ENCODE peak calls at places on chromosomes 4 and X, in five cellular contexts. U, W, C, P and Y are unnamed samples. For H3K4me1, the result is how much of the 10 kb centered on the place peaks cover.

GRCh38 chrX:9957743-9958142 is 9.4 kb upstream of the CLDN34 start:
- DNase-seq in U (no peak), W (peak), C (no peak), P (no peak), Y (no peak)

GRCh38 chrX:109472939-109473713 is 8.8 kb downstream of the GUCY2F start:
- DNase-seq in U (peak), W (peak), C (peak), P (no peak), Y (peak)

GRCh38 chr4:110959041-110959643 is 336.3 kb upstream of the PITX2 start:
- DNase-seq in U (no peak), W (no peak), C (no peak), P (no peak), Y (peak)

GRCh38 chr4:6984611-6985115 is 58.5 kb upstream of the TADA2B start:
- DNase-seq in U (no peak), W (no peak), C (no peak), P (no peak), Y (no peak)

GRCh38 chr4:163495900-163496299 is 1.4 kb downstream of the TMA16 start:
- DNase-seq in U (no peak), W (no peak), C (no peak), P (no peak), Y (peak)

GRCh38 chr4:27702710-27703431 is 842.2 kb downstream of the STIM2 start:
- DNase-seq in U (no peak), W (peak), C (peak), P (no peak), Y (peak)

GRCh38 chr4:170256807-170257206 is 167.1 kb upstream of the AADAT start:
- DNase-seq in U (no peak), W (no peak), C (no peak), P (no peak), Y (no peak)

GRCh38 chr4:140243345-140243753 is 89.4 kb upstream of the MAML3 start:
- DNase-seq in U (no peak), W (peak), C (no peak), P (no peak), Y (peak)

GRCh38 chr4:23135792-23136645 is 443.3 kb downstream of the GBA3 start:
- DNase-seq in U (peak), W (peak), C (peak), P (peak), Y (peak)

GRCh38 chr4:4461850-4462249 is 74.9 kb downstream of the NSG1 start:
- DNase-seq in U (no peak), W (no peak), C (no peak), P (no peak), Y (no peak)

GRCh38 chr4:125736057-125736456 is 421.3 kb downstream of the FAT4 start:
- DNase-seq in U (no peak), W (peak), C (peak), P (no peak), Y (peak)

GRCh38 chr4:8639777-8640720 is 47.5 kb downstream of the CPZ start:
- DNase-seq in U (no peak), W (no peak), C (no peak), P (no peak), Y (no peak)

GRCh38 chrX:74383611-74384010 is 37.7 kb upstream of the SLC16A2 start:
- DNase-seq in U (no peak), W (peak), C (peak), P (no peak), Y (peak)

GRCh38 chrX:48508400-48509244 is at the start of gene PORCN:
- DNase-seq in U (peak), W (peak), C (peak), P (no peak), Y (peak)

GRCh38 chrX:153378607-153379006 is 22.5 kb downstream of the PNMA6E start:
- DNase-seq in U (no peak), W (no peak), C (no peak), P (no peak), Y (no peak)

GRCh38 chr4:95409127-95409526 is 139.6 kb downstream of the UNC5C start:
- DNase-seq in U (no peak), W (peak), C (no peak), P (no peak), Y (no peak)

GRCh38 chrX:17496407-17496806 is 121.4 kb downstream of the NHS start:
- DNase-seq in U (no peak), W (peak), C (no peak), P (no peak), Y (no peak)

GRCh38 chrX:120310861-120311631 is at the start of gene TMEM255A:
- DNase-seq in U (no peak), W (no peak), C (peak), P (no peak), Y (peak)

GRCh38 chr4:30716671-30717207 is 3.4 kb upstream of the PCDH7 start:
- DNase-seq in U (no peak), W (peak), C (peak), P (no peak), Y (no peak)

GRCh38 chrX:70012756-70013155 is 37.0 kb downstream of the AWAT2 start:
- DNase-seq in U (no peak), W (no peak), C (no peak), P (no peak), Y (no peak)

GRCh38 chr4:74975082-74975481 is 42.2 kb downstream of the PARM1 start:
- DNase-seq in U (no peak), W (no peak), C (no peak), P (no peak), Y (no peak)

GRCh38 chrX:118724775-118725174 is 2.6 kb upstream of the IL13RA1 start:
- DNase-seq in U (peak), W (peak), C (no peak), P (no peak), Y (no peak)

GRCh38 chrX:48945517-48946348 is 11.7 kb downstream of the OTUD5 start:
- DNase-seq in U (peak), W (peak), C (peak), P (no peak), Y (peak)

GRCh38 chrX:2484721-2485459 is 15.9 kb downstream of the DHRSX start:
- DNase-seq in U (no peak), W (no peak), C (peak), P (no peak), Y (no peak)

GRCh38 chr4:162959056-162959455 is 207.6 kb downstream of the NAF1 start:
- DNase-seq in U (no peak), W (peak), C (peak), P (no peak), Y (peak)

GRCh38 chr4:33340168-33340567 is 2620.0 kb downstream of the PCDH7 start:
- DNase-seq in U (no peak), W (peak), C (no peak), P (no peak), Y (no peak)

GRCh38 chrX:153501530-153501929 is 6.8 kb downstream of the BGN start:
- DNase-seq in U (no peak), W (no peak), C (no peak), P (no peak), Y (no peak)

DNA sequence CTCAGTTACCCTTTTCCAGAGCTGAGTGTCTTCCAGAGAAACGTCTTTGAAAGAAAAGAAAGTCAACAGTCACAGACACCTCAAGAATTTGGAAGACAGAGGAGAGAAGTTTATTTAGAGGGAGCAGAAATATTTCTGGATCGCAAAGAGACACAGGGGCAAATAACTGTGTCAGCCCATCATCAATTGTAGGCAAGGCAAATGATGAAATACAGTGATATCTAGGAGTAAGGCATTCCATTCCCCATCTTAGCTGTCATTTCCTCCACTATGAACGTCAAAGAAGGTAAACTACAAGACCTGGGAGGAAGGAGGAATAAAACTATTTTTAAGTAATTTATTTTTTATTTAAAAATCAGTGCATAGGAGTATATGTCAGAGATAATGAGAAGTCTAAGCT is 2.0 kb downstream of the NOX1 start:
- DNase-seq in U (no peak), W (no peak), C (no peak), P (no peak), Y (no peak)
- H3K4me3 ChIP-seq in U (no peak), W (no peak), C (no peak), P (no peak), Y (no peak)

GRCh38 chrX:71540801-71541545 is 8.1 kb downstream of the OGT start:
- DNase-seq in U (no peak), W (no peak), C (no peak), P (no peak), Y (no peak)
- H3K4me1 ChIP-seq in U (under half), W (half or more), C (under half), P (under half), Y (under half)

DNA sequence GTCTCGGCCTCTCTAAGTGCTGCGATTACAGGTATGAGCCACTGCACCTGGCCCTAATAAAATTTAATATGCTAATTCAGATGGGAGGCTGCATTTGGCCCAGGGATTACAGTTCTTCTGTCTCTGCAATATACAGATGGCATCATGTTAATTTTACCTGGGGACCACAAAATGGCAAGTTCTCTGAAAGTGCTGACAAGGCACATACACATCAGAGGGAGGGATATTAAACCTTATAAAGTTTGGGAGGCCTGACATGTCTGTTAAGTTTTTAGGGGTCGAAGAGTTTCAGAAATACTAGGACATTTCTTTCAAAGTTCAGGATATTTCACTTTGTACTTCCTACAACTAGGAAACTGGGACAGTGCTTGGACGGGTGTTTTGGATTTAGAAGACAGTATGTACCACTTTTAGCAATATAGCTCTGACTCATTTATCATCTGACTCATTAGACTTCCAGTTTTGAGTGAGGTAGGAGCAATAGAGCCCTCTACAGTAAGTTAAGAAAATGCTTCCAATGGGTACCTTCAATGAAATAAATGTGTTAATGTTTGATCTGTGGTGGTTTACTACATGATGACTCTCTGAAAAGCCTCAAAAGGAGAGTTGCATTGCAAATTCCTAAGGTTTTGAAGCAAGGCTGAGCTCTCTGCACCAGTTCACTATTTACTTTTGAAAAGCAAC is 981.0 kb upstream of the HS3ST1 start:
- DNase-seq in U (no peak), W (peak), C (no peak), P (no peak), Y (no peak)
- TF ChIP-seq CTCF in U (no peak), W (peak), C (no peak), P (no peak), Y (no peak)

DNA sequence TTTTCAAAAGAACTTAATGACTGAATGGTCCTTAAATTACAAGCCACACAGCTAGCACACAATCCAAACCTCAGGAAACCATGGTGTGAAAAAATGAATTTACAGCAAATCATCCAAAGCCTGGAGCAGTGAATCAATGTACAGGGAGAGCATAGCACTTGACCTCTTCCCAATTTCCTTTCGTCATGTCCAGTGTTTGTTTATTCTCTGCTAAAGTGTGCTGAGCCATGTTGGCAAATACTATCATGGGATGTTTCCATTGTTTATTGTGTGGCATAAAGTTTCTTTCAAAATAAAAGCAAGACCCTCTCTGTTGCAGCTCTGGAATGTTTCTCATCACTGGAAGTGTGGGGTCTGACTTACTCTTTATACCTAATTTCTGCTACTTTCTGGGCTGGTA is 25.4 kb upstream of the FAM47B start:
- DNase-seq in U (no peak), W (no peak), C (no peak), P (no peak), Y (no peak)
- H3K4me3 ChIP-seq in U (no peak), W (no peak), C (no peak), P (no peak), Y (no peak)

GRCh38 chr4:112519689-112520597 is 4.0 kb upstream of the NEUROG2 start:
- DNase-seq in U (no peak), W (no peak), C (peak), P (no peak), Y (no peak)

GRCh38 chr4:112517911-112518310 is 1.9 kb upstream of the NEUROG2 start:
- DNase-seq in U (no peak), W (no peak), C (no peak), P (no peak), Y (no peak)

GRCh38 chr4:112517067-112517588 is 1.1 kb upstream of the NEUROG2 start:
- DNase-seq in U (no peak), W (no peak), C (peak), P (no peak), Y (no peak)

GRCh38 chr4:112520598-112521122 is 4.7 kb upstream of the NEUROG2 start:
- DNase-seq in U (no peak), W (no peak), C (peak), P (no peak), Y (no peak)

GRCh38 chr4:112518675-112519074 is 2.7 kb upstream of the NEUROG2 start:
- DNase-seq in U (no peak), W (peak), C (no peak), P (no peak), Y (no peak)
- H3K4me1 ChIP-seq in U (under half), W (under half), C (half or more), P (under half), Y (under half)

DNA sequence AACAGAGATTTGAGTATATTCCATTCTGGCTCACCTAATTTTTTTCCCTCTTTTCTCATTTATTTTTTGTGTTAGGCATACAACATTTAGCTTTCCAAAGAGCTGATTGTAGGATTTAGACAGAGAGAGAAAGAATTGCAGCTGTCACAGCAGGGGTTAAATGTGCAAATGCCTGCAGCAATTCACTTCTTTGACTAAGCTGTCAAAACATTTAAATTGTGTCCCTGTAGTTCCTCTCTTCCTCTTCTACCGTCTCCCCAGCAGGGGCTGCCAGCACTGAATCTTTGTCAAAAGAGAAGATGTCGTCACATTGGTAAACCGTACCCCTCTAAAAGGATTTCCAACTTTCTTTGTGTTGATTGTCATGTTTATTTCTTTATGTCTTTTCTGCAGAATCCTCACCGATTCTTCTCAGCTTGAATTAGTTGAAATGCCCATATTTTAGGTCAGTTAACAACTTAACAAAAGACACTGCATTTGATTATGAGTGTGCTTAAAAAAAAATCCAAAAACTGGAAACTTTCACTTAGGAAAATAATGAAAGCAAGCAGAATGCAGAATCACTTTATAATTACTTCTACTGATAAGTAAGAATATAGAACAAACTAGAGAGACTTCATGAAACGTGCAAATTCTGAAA is 111.1 kb upstream of the PTPN13 start:
- DNase-seq in U (no peak), W (peak), C (peak), P (no peak), Y (peak)
- TF ChIP-seq CTCF in U (no peak), W (peak), C (peak), P (no peak), Y (peak)

GRCh38 chr4:24795666-24796381 is 451 bp downstream of the SOD3 start:
- DNase-seq in U (no peak), W (no peak), C (no peak), P (no peak), Y (no peak)
- H3K4me3 ChIP-seq in U (no peak), W (peak), C (peak), P (no peak), Y (no peak)

GRCh38 chrX:39728852-39729587 is 368.7 kb downstream of the BCOR start:
- DNase-seq in U (no peak), W (no peak), C (no peak), P (no peak), Y (no peak)
- H3K4me1 ChIP-seq in U (under half), W (under half), C (under half), P (under half), Y (under half)

DNA sequence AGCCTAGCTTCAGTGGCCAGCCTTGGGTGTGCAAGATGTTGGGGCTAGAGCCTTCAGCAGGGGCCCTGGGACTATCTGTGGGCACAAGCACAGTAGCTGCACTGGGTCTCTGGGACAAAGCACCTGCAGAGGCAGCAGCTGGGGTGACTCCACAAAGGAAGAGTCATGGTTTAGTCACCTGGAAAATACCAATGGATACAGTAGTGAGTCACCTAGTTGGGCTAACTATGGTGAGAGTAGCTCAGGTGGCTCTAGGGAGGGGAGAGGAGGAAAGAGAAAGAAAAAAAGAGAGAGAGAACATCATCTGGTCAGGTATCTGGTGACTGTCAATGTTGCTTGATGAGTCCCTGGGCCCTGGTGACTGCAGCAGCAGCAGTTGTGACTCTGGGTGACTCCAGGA is 72.9 kb upstream of the SPIN4 start:
- DNase-seq in U (no peak), W (peak), C (no peak), P (no peak), Y (no peak)
- TF ChIP-seq CTCF in U (no peak), W (no peak), C (no peak), P (no peak), Y (no peak)

GRCh38 chr4:16078195-16078756 is 5.5 kb downstream of the PROM1 start:
- DNase-seq in U (no peak), W (no peak), C (no peak), P (no peak), Y (no peak)

GRCh38 chr4:16082424-16083216 is 1.2 kb downstream of the PROM1 start:
- DNase-seq in U (no peak), W (no peak), C (peak), P (no peak), Y (peak)

GRCh38 chr4:16083217-16084191 is at the start of gene PROM1:
- DNase-seq in U (no peak), W (no peak), C (peak), P (no peak), Y (peak)

GRCh38 chr4:16079046-16079445 is 4.8 kb downstream of the PROM1 start:
- DNase-seq in U (no peak), W (no peak), C (no peak), P (no peak), Y (no peak)

DNA sequence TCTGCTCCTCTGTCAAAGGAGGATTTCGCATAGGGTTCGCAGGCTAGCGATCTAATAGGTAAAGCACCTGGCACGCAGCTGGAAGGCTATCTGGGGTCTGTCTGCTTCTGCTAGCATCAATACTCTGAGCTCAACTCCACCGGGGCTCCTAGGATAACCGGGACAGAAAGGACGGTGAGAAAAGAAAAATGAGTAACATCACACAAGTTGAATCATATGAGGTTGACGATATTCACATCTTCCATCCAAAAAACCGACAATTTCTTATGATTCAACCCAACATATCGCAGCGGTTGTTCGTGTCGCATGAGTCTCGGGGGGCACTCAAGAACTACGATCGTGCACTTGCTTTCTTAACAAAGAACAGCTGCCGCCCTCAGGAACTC is 1.8 kb downstream of the PROM1 start:
- DNase-seq in U (no peak), W (no peak), C (peak), P (no peak), Y (peak)
- H3K4me3 ChIP-seq in U (no peak), W (no peak), C (peak), P (peak), Y (peak)